ENCODE peak calls at places on chromosomes 4 and X, in eight cellular contexts. One of them, this sample, is unnamed.

GRCh38 chr4:151407466-151408379 is 1.3 kb upstream of the FHIP1A start:
- DNase-seq in spleen: peak
- DNase-seq in K562: no peak
- DNase-seq in HCT116: no peak
- DNase-seq in endothelial cell of umbilical vein: no peak
- DNase-seq in suprapubic skin: peak
- DNase-seq in H1: no peak
- DNase-seq in prostate gland: peak
- DNase-seq in this sample: peak

GRCh38 chrX:2540426-2540942 is 39.7 kb upstream of the DHRSX start:
- DNase-seq in spleen: no peak
- DNase-seq in K562: no peak
- DNase-seq in HCT116: no peak
- DNase-seq in endothelial cell of umbilical vein: no peak
- DNase-seq in suprapubic skin: no peak
- DNase-seq in H1: no peak
- DNase-seq in prostate gland: no peak
- DNase-seq in this sample: no peak

GRCh38 chr4:133151301-133151680 is 2.2 kb downstream of the PCDH10 start:
- DNase-seq in spleen: no peak
- DNase-seq in K562: no peak
- DNase-seq in HCT116: no peak
- DNase-seq in endothelial cell of umbilical vein: peak
- DNase-seq in suprapubic skin: no peak
- DNase-seq in H1: no peak
- DNase-seq in prostate gland: no peak
- DNase-seq in this sample: no peak

GRCh38 chr4:188992706-188993105 is 853.5 kb downstream of the TRIML1 start:
- DNase-seq in spleen: no peak
- DNase-seq in K562: no peak
- DNase-seq in HCT116: no peak
- DNase-seq in endothelial cell of umbilical vein: no peak
- DNase-seq in suprapubic skin: no peak
- DNase-seq in H1: no peak
- DNase-seq in prostate gland: no peak
- DNase-seq in this sample: no peak

GRCh38 chr4:133775881-133776280 is 425.7 kb downstream of the PABPC4L start:
- DNase-seq in spleen: no peak
- DNase-seq in K562: no peak
- DNase-seq in HCT116: no peak
- DNase-seq in endothelial cell of umbilical vein: no peak
- DNase-seq in suprapubic skin: no peak
- DNase-seq in H1: no peak
- DNase-seq in prostate gland: no peak
- DNase-seq in this sample: no peak

GRCh38 chr4:1216869-1217294 is 32.0 kb downstream of the CTBP1 start:
- DNase-seq in spleen: peak
- DNase-seq in K562: no peak
- DNase-seq in HCT116: no peak
- DNase-seq in endothelial cell of umbilical vein: no peak
- DNase-seq in suprapubic skin: no peak
- DNase-seq in H1: no peak
- DNase-seq in prostate gland: no peak
- DNase-seq in this sample: no peak

GRCh38 chrX:27679281-27679680 is 89.1 kb downstream of the DCAF8L2 start:
- DNase-seq in spleen: no peak
- DNase-seq in K562: no peak
- DNase-seq in HCT116: no peak
- DNase-seq in endothelial cell of umbilical vein: peak
- DNase-seq in suprapubic skin: no peak
- DNase-seq in H1: no peak
- DNase-seq in prostate gland: no peak
- DNase-seq in this sample: no peak

GRCh38 chr4:159446266-159446976 is 343.5 kb downstream of the RAPGEF2 start:
- DNase-seq in spleen: no peak
- DNase-seq in K562: peak
- DNase-seq in HCT116: peak
- DNase-seq in endothelial cell of umbilical vein: peak
- DNase-seq in suprapubic skin: no peak
- DNase-seq in H1: peak
- DNase-seq in prostate gland: peak
- DNase-seq in this sample: peak

GRCh38 chrX:97011540-97011939 is 127.8 kb downstream of the RPA4 start:
- DNase-seq in spleen: no peak
- DNase-seq in K562: no peak
- DNase-seq in HCT116: no peak
- DNase-seq in endothelial cell of umbilical vein: no peak
- DNase-seq in suprapubic skin: no peak
- DNase-seq in H1: no peak
- DNase-seq in prostate gland: no peak
- DNase-seq in this sample: no peak

GRCh38 chr4:68451246-68452211 is 4.3 kb downstream of the TMPRSS11E start:
- DNase-seq in spleen: no peak
- DNase-seq in K562: no peak
- DNase-seq in HCT116: no peak
- DNase-seq in endothelial cell of umbilical vein: no peak
- DNase-seq in suprapubic skin: no peak
- DNase-seq in H1: peak
- DNase-seq in prostate gland: no peak
- DNase-seq in this sample: no peak

GRCh38 chrX:75181721-75182120 is 25.6 kb upstream of the ABCB7 start:
- DNase-seq in spleen: no peak
- DNase-seq in K562: no peak
- DNase-seq in HCT116: no peak
- DNase-seq in endothelial cell of umbilical vein: no peak
- DNase-seq in suprapubic skin: no peak
- DNase-seq in H1: no peak
- DNase-seq in prostate gland: no peak
- DNase-seq in this sample: no peak

GRCh38 chr4:75696036-75696435 is 22.8 kb upstream of the G3BP2 start:
- DNase-seq in spleen: no peak
- DNase-seq in K562: no peak
- DNase-seq in HCT116: no peak
- DNase-seq in endothelial cell of umbilical vein: no peak
- DNase-seq in suprapubic skin: no peak
- DNase-seq in H1: no peak
- DNase-seq in prostate gland: no peak
- DNase-seq in this sample: no peak

GRCh38 chr4:45944000-45944399 is 179.9 kb downstream of the GABRG1 start:
- DNase-seq in spleen: no peak
- DNase-seq in K562: no peak
- DNase-seq in HCT116: no peak
- DNase-seq in endothelial cell of umbilical vein: no peak
- DNase-seq in suprapubic skin: no peak
- DNase-seq in H1: no peak
- DNase-seq in prostate gland: no peak
- DNase-seq in this sample: no peak

GRCh38 chr4:3762753-3763511 is 3.3 kb upstream of the ADRA2C start:
- DNase-seq in spleen: no peak
- DNase-seq in K562: no peak
- DNase-seq in HCT116: no peak
- DNase-seq in endothelial cell of umbilical vein: no peak
- DNase-seq in suprapubic skin: no peak
- DNase-seq in H1: no peak
- DNase-seq in prostate gland: no peak
- DNase-seq in this sample: no peak

GRCh38 chr4:167989815-167990214 is 102.5 kb upstream of the ANXA10 start:
- DNase-seq in spleen: no peak
- DNase-seq in K562: no peak
- DNase-seq in HCT116: peak
- DNase-seq in endothelial cell of umbilical vein: no peak
- DNase-seq in suprapubic skin: no peak
- DNase-seq in H1: no peak
- DNase-seq in prostate gland: no peak
- DNase-seq in this sample: no peak

GRCh38 chr4:47831026-47831689 is 6.7 kb downstream of the CORIN start:
- DNase-seq in spleen: no peak
- DNase-seq in K562: no peak
- DNase-seq in HCT116: no peak
- DNase-seq in endothelial cell of umbilical vein: no peak
- DNase-seq in suprapubic skin: no peak
- DNase-seq in H1: no peak
- DNase-seq in prostate gland: no peak
- DNase-seq in this sample: no peak

GRCh38 chrX:41085883-41086626 is 810 bp downstream of the USP9X start:
- DNase-seq in spleen: peak
- DNase-seq in K562: no peak
- DNase-seq in HCT116: no peak
- DNase-seq in endothelial cell of umbilical vein: peak
- DNase-seq in suprapubic skin: peak
- DNase-seq in H1: no peak
- DNase-seq in prostate gland: peak
- DNase-seq in this sample: peak
- TF ChIP-seq POLR2A in spleen: no peak
- TF ChIP-seq POLR2A in K562: no peak
- TF ChIP-seq POLR2A in HCT116: no peak
- TF ChIP-seq POLR2A in endothelial cell of umbilical vein: no peak
- TF ChIP-seq POLR2A in suprapubic skin: no peak
- TF ChIP-seq POLR2A in H1: peak
- TF ChIP-seq POLR2A in prostate gland: no peak
- TF ChIP-seq POLR2A in this sample: peak

GRCh38 chr4:182555997-182556418 is 312.8 kb downstream of the TENM3 start:
- DNase-seq in spleen: no peak
- DNase-seq in K562: no peak
- DNase-seq in HCT116: no peak
- DNase-seq in endothelial cell of umbilical vein: no peak
- DNase-seq in suprapubic skin: no peak
- DNase-seq in H1: peak
- DNase-seq in prostate gland: no peak
- DNase-seq in this sample: no peak
- TF ChIP-seq POLR2AphosphoS5 in spleen: no peak
- TF ChIP-seq POLR2AphosphoS5 in K562: no peak
- TF ChIP-seq POLR2AphosphoS5 in HCT116: no peak
- TF ChIP-seq POLR2AphosphoS5 in endothelial cell of umbilical vein: no peak
- TF ChIP-seq POLR2AphosphoS5 in suprapubic skin: no peak
- TF ChIP-seq POLR2AphosphoS5 in H1: no peak
- TF ChIP-seq POLR2AphosphoS5 in prostate gland: no peak
- TF ChIP-seq POLR2AphosphoS5 in this sample: no peak

DNA sequence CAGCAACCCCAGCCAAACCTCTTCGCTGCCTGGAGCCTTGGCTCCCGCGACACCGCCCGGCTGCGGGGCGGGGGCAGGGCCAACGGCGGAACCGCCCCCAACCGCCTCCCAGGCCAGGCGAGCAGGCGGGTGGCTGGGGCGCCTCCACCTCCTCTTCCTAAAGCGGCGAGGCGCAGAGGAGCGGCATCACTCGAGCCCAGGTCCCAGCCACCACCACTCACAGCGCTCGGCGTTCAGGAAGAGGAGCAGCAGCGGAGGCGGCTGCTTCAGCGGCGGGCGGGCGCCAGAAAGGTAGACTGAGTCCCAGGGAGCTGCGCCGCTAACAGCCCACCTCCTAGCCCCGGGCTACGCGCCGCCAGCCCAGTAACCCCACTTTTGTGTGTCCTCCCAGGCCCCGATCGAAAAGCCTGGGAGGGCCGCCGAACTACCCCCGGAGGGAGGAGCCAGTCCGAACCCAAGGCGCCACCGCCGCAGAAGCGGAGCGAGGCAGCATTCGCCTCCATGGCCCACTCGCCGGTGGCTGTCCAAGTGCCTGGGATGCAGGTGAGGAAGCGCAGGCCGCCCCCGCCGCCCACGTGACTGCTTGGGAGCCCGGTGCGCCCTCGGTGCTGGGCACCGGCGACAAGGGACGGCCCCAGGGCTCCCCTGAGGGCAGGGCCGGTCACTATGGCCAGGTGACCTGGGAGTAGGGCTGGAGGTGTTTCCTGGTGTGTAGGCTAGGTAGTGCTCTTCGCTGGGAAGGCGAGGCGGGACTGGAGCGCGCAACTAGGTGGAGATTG is at the start of gene STK26:
- DNase-seq in spleen: peak
- DNase-seq in K562: peak
- DNase-seq in HCT116: peak
- DNase-seq in endothelial cell of umbilical vein: peak
- DNase-seq in suprapubic skin: peak
- DNase-seq in H1: peak
- DNase-seq in prostate gland: peak
- DNase-seq in this sample: peak
- TF ChIP-seq POLR2A in spleen: peak
- TF ChIP-seq POLR2A in K562: peak
- TF ChIP-seq POLR2A in HCT116: no peak
- TF ChIP-seq POLR2A in endothelial cell of umbilical vein: no peak
- TF ChIP-seq POLR2A in suprapubic skin: no peak
- TF ChIP-seq POLR2A in H1: peak
- TF ChIP-seq POLR2A in prostate gland: peak
- TF ChIP-seq POLR2A in this sample: peak

DNA sequence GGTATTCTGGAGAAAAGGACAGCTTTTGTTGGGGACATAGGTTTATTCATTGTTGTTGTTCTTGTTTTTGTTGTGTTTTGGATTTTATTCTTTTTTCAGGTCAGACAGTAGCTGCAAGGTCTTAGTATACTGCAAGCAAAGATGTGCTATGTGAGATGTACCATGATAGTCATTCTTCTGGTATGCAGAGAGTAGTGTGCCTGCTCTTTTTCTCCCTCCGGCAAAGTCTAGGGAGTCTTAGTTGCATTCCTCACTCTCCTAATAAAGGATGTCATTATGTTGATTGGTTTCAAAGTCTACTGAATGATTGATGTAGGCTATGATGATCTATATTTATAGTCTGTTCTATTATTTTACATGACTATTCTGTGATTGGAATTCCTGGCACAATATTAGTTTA is 119.9 kb upstream of the POF1B start:
- DNase-seq in spleen: no peak
- DNase-seq in K562: no peak
- DNase-seq in HCT116: no peak
- DNase-seq in endothelial cell of umbilical vein: no peak
- DNase-seq in suprapubic skin: no peak
- DNase-seq in H1: no peak
- DNase-seq in prostate gland: no peak
- DNase-seq in this sample: no peak
- TF ChIP-seq POLR2AphosphoS5 in spleen: no peak
- TF ChIP-seq POLR2AphosphoS5 in K562: no peak
- TF ChIP-seq POLR2AphosphoS5 in HCT116: no peak
- TF ChIP-seq POLR2AphosphoS5 in endothelial cell of umbilical vein: no peak
- TF ChIP-seq POLR2AphosphoS5 in suprapubic skin: no peak
- TF ChIP-seq POLR2AphosphoS5 in H1: no peak
- TF ChIP-seq POLR2AphosphoS5 in prostate gland: no peak
- TF ChIP-seq POLR2AphosphoS5 in this sample: no peak

DNA sequence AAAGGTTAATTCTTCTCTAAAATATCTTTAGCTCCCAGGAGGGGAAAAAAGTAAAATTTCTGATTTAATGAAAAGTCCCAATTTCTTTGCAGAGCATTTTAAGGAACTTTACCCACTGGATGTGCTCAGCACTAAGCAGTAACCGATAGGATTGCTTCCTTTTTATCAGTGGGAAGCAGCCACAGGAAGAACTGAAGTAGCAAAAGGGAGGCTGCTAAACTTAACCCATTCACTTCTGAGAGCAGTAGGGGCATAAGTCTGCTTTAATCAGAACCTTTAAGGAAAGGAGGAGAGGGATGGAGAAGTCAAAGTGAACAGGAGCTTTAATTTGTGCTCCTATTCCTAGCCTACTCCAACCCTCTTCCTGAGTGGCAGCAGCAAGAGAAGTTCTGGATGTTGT is at the start of gene F8:
- DNase-seq in spleen: no peak
- DNase-seq in K562: peak
- DNase-seq in HCT116: no peak
- DNase-seq in endothelial cell of umbilical vein: no peak
- DNase-seq in suprapubic skin: no peak
- DNase-seq in H1: no peak
- DNase-seq in prostate gland: no peak
- DNase-seq in this sample: no peak
- TF ChIP-seq POLR2A in spleen: peak
- TF ChIP-seq POLR2A in K562: no peak
- TF ChIP-seq POLR2A in HCT116: no peak
- TF ChIP-seq POLR2A in endothelial cell of umbilical vein: no peak
- TF ChIP-seq POLR2A in suprapubic skin: no peak
- TF ChIP-seq POLR2A in H1: no peak
- TF ChIP-seq POLR2A in prostate gland: no peak
- TF ChIP-seq POLR2A in this sample: no peak

This sample was measured in GM12892.